ENCODE peak calls at places on chromosomes 1 and 21, in seven cellular contexts. One of them, this sample, is unnamed.

GRCh38 chr1:177960939-177961622 is 8.8 kb downstream of the SEC16B start:
- DNase-seq in pancreas: no peak
- DNase-seq in right atrium auricular region: no peak
- DNase-seq in CD8-positive, alpha-beta T cell: no peak
- DNase-seq in psoas muscle: no peak
- DNase-seq in CD4-positive, alpha-beta T cell: no peak
- DNase-seq in heart left ventricle: no peak
- DNase-seq in this sample: no peak

GRCh38 chr1:215423288-215423687 is 143.8 kb upstream of the KCTD3 start:
- DNase-seq in pancreas: no peak
- DNase-seq in right atrium auricular region: no peak
- DNase-seq in CD8-positive, alpha-beta T cell: no peak
- DNase-seq in psoas muscle: no peak
- DNase-seq in CD4-positive, alpha-beta T cell: no peak
- DNase-seq in heart left ventricle: no peak
- DNase-seq in this sample: no peak

GRCh38 chr1:248618878-248619277 is 16.0 kb downstream of the OR2T11 start:
- DNase-seq in heart left ventricle: peak
- DNase-seq in CD8-positive, alpha-beta T cell: peak
- DNase-seq in CD4-positive, alpha-beta T cell: peak
- DNase-seq in right atrium auricular region: no peak
- DNase-seq in psoas muscle: peak
- DNase-seq in pancreas: peak
- DNase-seq in this sample: no peak

GRCh38 chr1:6873298-6874015 is 88.2 kb downstream of the CAMTA1 start:
- DNase-seq in heart left ventricle: no peak
- DNase-seq in right atrium auricular region: no peak
- DNase-seq in pancreas: no peak
- DNase-seq in psoas muscle: no peak
- DNase-seq in CD4-positive, alpha-beta T cell: no peak
- DNase-seq in CD8-positive, alpha-beta T cell: no peak
- DNase-seq in this sample: no peak

GRCh38 chr1:214281902-214282695 is 1.1 kb downstream of the SMYD2 start:
- DNase-seq in psoas muscle: peak
- DNase-seq in CD4-positive, alpha-beta T cell: no peak
- DNase-seq in heart left ventricle: no peak
- DNase-seq in right atrium auricular region: no peak
- DNase-seq in pancreas: peak
- DNase-seq in CD8-positive, alpha-beta T cell: no peak
- DNase-seq in this sample: no peak

GRCh38 chr1:20871419-20871818 is 84.3 kb upstream of the HP1BP3 start:
- DNase-seq in right atrium auricular region: no peak
- DNase-seq in CD8-positive, alpha-beta T cell: no peak
- DNase-seq in psoas muscle: no peak
- DNase-seq in pancreas: no peak
- DNase-seq in heart left ventricle: no peak
- DNase-seq in CD4-positive, alpha-beta T cell: no peak
- DNase-seq in this sample: no peak

GRCh38 chr21:38912355-38912619 is 106.6 kb downstream of the ETS2 start:
- DNase-seq in CD4-positive, alpha-beta T cell: no peak
- DNase-seq in pancreas: no peak
- DNase-seq in CD8-positive, alpha-beta T cell: no peak
- DNase-seq in heart left ventricle: no peak
- DNase-seq in right atrium auricular region: peak
- DNase-seq in psoas muscle: no peak
- DNase-seq in this sample: no peak

GRCh38 chr21:31130821-31131220 is 92.5 kb upstream of the KRTAP19-8 start:
- DNase-seq in pancreas: no peak
- DNase-seq in heart left ventricle: no peak
- DNase-seq in psoas muscle: no peak
- DNase-seq in right atrium auricular region: no peak
- DNase-seq in CD8-positive, alpha-beta T cell: no peak
- DNase-seq in CD4-positive, alpha-beta T cell: no peak
- DNase-seq in this sample: no peak

GRCh38 chr1:38046884-38047602 is 450 bp upstream of the POU3F1 start:
- DNase-seq in CD4-positive, alpha-beta T cell: peak
- DNase-seq in CD8-positive, alpha-beta T cell: peak
- DNase-seq in right atrium auricular region: peak
- DNase-seq in pancreas: peak
- DNase-seq in psoas muscle: peak
- DNase-seq in heart left ventricle: peak
- DNase-seq in this sample: peak

GRCh38 chr1:204036882-204037645 is 35.9 kb upstream of the SOX13 start:
- DNase-seq in pancreas: no peak
- DNase-seq in CD8-positive, alpha-beta T cell: no peak
- DNase-seq in heart left ventricle: no peak
- DNase-seq in right atrium auricular region: no peak
- DNase-seq in CD4-positive, alpha-beta T cell: no peak
- DNase-seq in psoas muscle: no peak
- DNase-seq in this sample: no peak

GRCh38 chr1:92916899-92917298 is 44.4 kb downstream of the DIPK1A start:
- DNase-seq in CD8-positive, alpha-beta T cell: no peak
- DNase-seq in pancreas: no peak
- DNase-seq in heart left ventricle: no peak
- DNase-seq in psoas muscle: no peak
- DNase-seq in CD4-positive, alpha-beta T cell: no peak
- DNase-seq in right atrium auricular region: no peak
- DNase-seq in this sample: no peak

GRCh38 chr1:15960808-15961207 is 15.1 kb downstream of the ZBTB17 start:
- DNase-seq in heart left ventricle: no peak
- DNase-seq in CD4-positive, alpha-beta T cell: no peak
- DNase-seq in pancreas: no peak
- DNase-seq in right atrium auricular region: no peak
- DNase-seq in psoas muscle: no peak
- DNase-seq in CD8-positive, alpha-beta T cell: no peak
- DNase-seq in this sample: no peak

DNA sequence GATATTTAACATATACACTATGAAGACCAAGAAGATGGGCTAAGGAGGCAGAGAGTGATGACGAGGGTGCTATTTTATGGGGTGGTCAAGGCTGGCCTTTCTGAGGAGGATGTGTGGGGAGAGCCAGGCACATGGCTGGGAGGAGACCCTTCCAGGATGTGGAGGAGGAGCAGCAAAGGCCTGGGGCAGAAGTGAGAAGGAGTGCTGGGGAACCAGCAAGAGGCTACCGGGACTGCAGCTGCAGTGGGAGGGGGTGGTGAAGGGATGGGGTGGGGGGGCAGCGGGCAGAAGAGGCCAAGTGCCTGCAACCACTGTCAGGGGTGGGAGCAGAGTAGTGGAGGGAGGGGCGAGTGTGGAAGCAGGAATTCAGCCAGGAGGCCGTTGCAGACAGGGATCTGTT is 89.7 kb downstream of the IER5 start:
- DNase-seq in CD8-positive, alpha-beta T cell: no peak
- DNase-seq in heart left ventricle: no peak
- DNase-seq in CD4-positive, alpha-beta T cell: no peak
- DNase-seq in pancreas: no peak
- DNase-seq in psoas muscle: no peak
- DNase-seq in right atrium auricular region: no peak
- DNase-seq in this sample: no peak
- H3K27ac ChIP-seq in CD8-positive, alpha-beta T cell: no peak
- H3K27ac ChIP-seq in heart left ventricle: no peak
- H3K27ac ChIP-seq in CD4-positive, alpha-beta T cell: no peak
- H3K27ac ChIP-seq in pancreas: no peak
- H3K27ac ChIP-seq in psoas muscle: no peak
- H3K27ac ChIP-seq in right atrium auricular region: no peak
- H3K27ac ChIP-seq in this sample: no peak

GRCh38 chr1:58345215-58346075 is 201.1 kb downstream of the OMA1 start:
- DNase-seq in heart left ventricle: no peak
- DNase-seq in CD8-positive, alpha-beta T cell: no peak
- DNase-seq in pancreas: no peak
- DNase-seq in psoas muscle: no peak
- DNase-seq in CD4-positive, alpha-beta T cell: no peak
- DNase-seq in right atrium auricular region: no peak
- DNase-seq in this sample: no peak
- H3K27ac ChIP-seq in heart left ventricle: no peak
- H3K27ac ChIP-seq in CD8-positive, alpha-beta T cell: no peak
- H3K27ac ChIP-seq in pancreas: no peak
- H3K27ac ChIP-seq in psoas muscle: no peak
- H3K27ac ChIP-seq in CD4-positive, alpha-beta T cell: no peak
- H3K27ac ChIP-seq in right atrium auricular region: no peak
- H3K27ac ChIP-seq in this sample: no peak

GRCh38 chr21:43759651-43760050 is 16.5 kb downstream of the CSTB start:
- DNase-seq in psoas muscle: no peak
- DNase-seq in heart left ventricle: no peak
- DNase-seq in right atrium auricular region: no peak
- DNase-seq in pancreas: no peak
- DNase-seq in CD4-positive, alpha-beta T cell: no peak
- DNase-seq in CD8-positive, alpha-beta T cell: no peak
- DNase-seq in this sample: no peak
- H3K27ac ChIP-seq in psoas muscle: no peak
- H3K27ac ChIP-seq in heart left ventricle: no peak
- H3K27ac ChIP-seq in right atrium auricular region: no peak
- H3K27ac ChIP-seq in pancreas: no peak
- H3K27ac ChIP-seq in CD4-positive, alpha-beta T cell: no peak
- H3K27ac ChIP-seq in CD8-positive, alpha-beta T cell: no peak
- H3K27ac ChIP-seq in this sample: no peak

DNA sequence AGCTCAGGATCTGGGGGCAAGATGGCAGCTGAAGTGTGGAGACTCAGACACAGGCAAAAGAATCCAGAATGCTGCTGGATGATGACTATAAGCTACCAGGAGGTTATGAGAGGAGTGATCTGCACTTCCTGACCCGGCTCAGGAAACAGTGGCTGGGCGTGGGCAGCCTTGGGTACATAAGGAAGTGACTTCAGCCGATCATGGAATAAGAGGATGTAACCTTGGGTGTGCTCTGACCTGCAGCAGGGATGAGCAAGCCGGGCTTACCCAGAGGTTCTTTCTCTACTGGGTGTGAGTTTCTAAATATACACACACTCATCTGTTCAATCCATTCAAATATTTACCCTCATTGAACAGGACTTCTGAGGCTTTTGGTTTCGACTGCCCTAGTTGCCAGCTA is 62.7 kb downstream of the CD34 start:
- DNase-seq in pancreas: no peak
- DNase-seq in CD8-positive, alpha-beta T cell: no peak
- DNase-seq in right atrium auricular region: peak
- DNase-seq in heart left ventricle: peak
- DNase-seq in psoas muscle: peak
- DNase-seq in CD4-positive, alpha-beta T cell: no peak
- DNase-seq in this sample: no peak
- H3K27ac ChIP-seq in pancreas: peak
- H3K27ac ChIP-seq in CD8-positive, alpha-beta T cell: no peak
- H3K27ac ChIP-seq in right atrium auricular region: peak
- H3K27ac ChIP-seq in heart left ventricle: peak
- H3K27ac ChIP-seq in psoas muscle: peak
- H3K27ac ChIP-seq in CD4-positive, alpha-beta T cell: no peak
- H3K27ac ChIP-seq in this sample: no peak

DNA sequence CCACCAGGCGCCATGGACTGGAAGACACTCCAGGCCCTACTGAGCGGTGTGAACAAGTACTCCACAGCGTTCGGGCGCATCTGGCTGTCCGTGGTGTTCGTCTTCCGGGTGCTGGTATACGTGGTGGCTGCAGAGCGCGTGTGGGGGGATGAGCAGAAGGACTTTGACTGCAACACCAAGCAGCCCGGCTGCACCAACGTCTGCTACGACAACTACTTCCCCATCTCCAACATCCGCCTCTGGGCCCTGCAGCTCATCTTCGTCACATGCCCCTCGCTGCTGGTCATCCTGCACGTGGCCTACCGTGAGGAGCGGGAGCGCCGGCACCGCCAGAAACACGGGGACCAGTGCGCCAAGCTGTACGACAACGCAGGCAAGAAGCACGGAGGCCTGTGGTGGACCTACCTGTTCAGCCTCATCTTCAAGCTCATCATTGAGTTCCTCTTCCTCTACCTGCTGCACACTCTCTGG is 3.8 kb downstream of the GJB3 start:
- DNase-seq in CD8-positive, alpha-beta T cell: no peak
- DNase-seq in heart left ventricle: no peak
- DNase-seq in right atrium auricular region: no peak
- DNase-seq in CD4-positive, alpha-beta T cell: no peak
- DNase-seq in psoas muscle: no peak
- DNase-seq in pancreas: no peak
- DNase-seq in this sample: no peak
- H3K27ac ChIP-seq in CD8-positive, alpha-beta T cell: no peak
- H3K27ac ChIP-seq in heart left ventricle: no peak
- H3K27ac ChIP-seq in right atrium auricular region: no peak
- H3K27ac ChIP-seq in CD4-positive, alpha-beta T cell: no peak
- H3K27ac ChIP-seq in psoas muscle: no peak
- H3K27ac ChIP-seq in pancreas: no peak
- H3K27ac ChIP-seq in this sample: no peak

GRCh38 chr1:19011832-19012231 is 55.4 kb upstream of the IFFO2 start:
- DNase-seq in CD4-positive, alpha-beta T cell: no peak
- DNase-seq in right atrium auricular region: no peak
- DNase-seq in heart left ventricle: no peak
- DNase-seq in pancreas: no peak
- DNase-seq in psoas muscle: no peak
- DNase-seq in CD8-positive, alpha-beta T cell: no peak
- DNase-seq in this sample: no peak
- H3K27ac ChIP-seq in CD4-positive, alpha-beta T cell: no peak
- H3K27ac ChIP-seq in right atrium auricular region: no peak
- H3K27ac ChIP-seq in heart left ventricle: no peak
- H3K27ac ChIP-seq in pancreas: peak
- H3K27ac ChIP-seq in psoas muscle: no peak
- H3K27ac ChIP-seq in CD8-positive, alpha-beta T cell: no peak
- H3K27ac ChIP-seq in this sample: no peak

GRCh38 chr1:153614906-153615305 is 1.2 kb downstream of the S100A14 start:
- DNase-seq in CD8-positive, alpha-beta T cell: no peak
- DNase-seq in right atrium auricular region: no peak
- DNase-seq in CD4-positive, alpha-beta T cell: no peak
- DNase-seq in psoas muscle: no peak
- DNase-seq in heart left ventricle: no peak
- DNase-seq in pancreas: no peak
- DNase-seq in this sample: no peak
- H3K27ac ChIP-seq in CD8-positive, alpha-beta T cell: no peak
- H3K27ac ChIP-seq in right atrium auricular region: no peak
- H3K27ac ChIP-seq in CD4-positive, alpha-beta T cell: no peak
- H3K27ac ChIP-seq in psoas muscle: no peak
- H3K27ac ChIP-seq in heart left ventricle: no peak
- H3K27ac ChIP-seq in pancreas: no peak
- H3K27ac ChIP-seq in this sample: no peak

This sample was measured in CD8-positive, alpha-beta memory T cell.